ENCODE peak calls at places on chromosome 14, in six cellular contexts. O, D, K, S, Z and A are unnamed samples.

GRCh38 chr14:68626386-68626785 is 166.5 kb downstream of the ZFP36L1 start:
- DNase-seq in O (no peak), D (no peak), K (no peak), S (no peak), Z (no peak), A (no peak)

GRCh38 chr14:31568151-31568550 is 6.9 kb downstream of the NUBPL start:
- DNase-seq in O (no peak), D (no peak), K (no peak), S (no peak), Z (no peak), A (no peak)

GRCh38 chr14:59727073-59727661 is 143.4 kb downstream of the RTN1 start:
- DNase-seq in O (peak; percentile 49), D (no peak), K (no peak), S (no peak), Z (peak; percentile 11), A (no peak)

GRCh38 chr14:85313801-85314207 is 216.1 kb upstream of the FLRT2 start:
- DNase-seq in O (no peak), D (no peak), K (peak; percentile 15), S (no peak), Z (no peak), A (peak; percentile 6)

GRCh38 chr14:104223101-104223809 is 84.9 kb downstream of the KIF26A start:
- DNase-seq in O (peak; percentile 92), D (peak; percentile 55), K (no peak), S (peak; percentile 32), Z (no peak), A (peak; percentile 88)

GRCh38 chr14:28773917-28774691 is 7.5 kb downstream of the FOXG1 start:
- DNase-seq in O (peak; percentile 92), D (peak; percentile 71), K (no peak), S (peak; percentile 88), Z (peak; percentile 69), A (peak; percentile 88)

GRCh38 chr14:21703357-21704339 is 30.0 kb upstream of the OR4E1 start:
- DNase-seq in O (no peak), D (no peak), K (no peak), S (no peak), Z (no peak), A (no peak)

GRCh38 chr14:72737560-72737943 is 156.3 kb downstream of the DPF3 start:
- DNase-seq in O (no peak), D (no peak), K (no peak), S (no peak), Z (no peak), A (no peak)

GRCh38 chr14:60331201-60332045 is 82.4 kb downstream of the PPM1A start:
- DNase-seq in O (peak; percentile 93), D (peak; percentile 77), K (peak; percentile 88), S (peak; percentile 54), Z (peak; percentile 73), A (peak; percentile 95)

GRCh38 chr14:102775855-102776760 is 1.1 kb upstream of the TRAF3 start:
- DNase-seq in O (peak; percentile 31), D (no peak), K (no peak), S (no peak), Z (peak; percentile 73), A (no peak)

GRCh38 chr14:75369506-75369905 is 58.3 kb upstream of the JDP2 start:
- DNase-seq in O (no peak), D (no peak), K (no peak), S (peak; percentile 52), Z (no peak), A (no peak)

GRCh38 chr14:102013669-102014200 is 49.4 kb downstream of the DYNC1H1 start:
- DNase-seq in O (peak; percentile 71), D (no peak), K (no peak), S (no peak), Z (no peak), A (no peak)

GRCh38 chr14:22099942-22100763 is 426.5 kb upstream of the OR4E1 start:
- DNase-seq in O (peak; percentile 34), D (peak; percentile 55), K (peak; percentile 62), S (peak; percentile 50), Z (peak; percentile 9), A (peak; percentile 93)